ENCODE peak calls at places on chromosome 12, in eight cellular contexts. W, V, J, Y, B, N, T and O are unnamed samples.

GRCh38 chr12:93868771-93869170 is 191.6 kb downstream of the CRADD start:
- DNase-seq in W (no peak), V (peak; percentile 70), J (no peak), Y (no peak), B (no peak), N (no peak), T (no peak), O (no peak)

GRCh38 chr12:96294831-96295230 is 100.7 kb downstream of the ELK3 start:
- DNase-seq in W (no peak), V (peak; percentile 76), J (no peak), Y (no peak), B (no peak), N (no peak), T (no peak), O (peak; percentile 45)

GRCh38 chr12:48164456-48164855 is 7.1 kb upstream of the ASB8 start:
- DNase-seq in W (no peak), V (no peak), J (no peak), Y (no peak), B (no peak), N (no peak), T (no peak), O (no peak)

GRCh38 chr12:98328467-98328866 is 186.9 kb upstream of the TMPO start:
- DNase-seq in W (no peak), V (peak; percentile 45), J (no peak), Y (no peak), B (no peak), N (no peak), T (no peak), O (no peak)

GRCh38 chr12:3117628-3118027 is 40.4 kb downstream of the TSPAN9 start:
- DNase-seq in W (no peak), V (peak; percentile 96), J (no peak), Y (no peak), B (no peak), N (no peak), T (no peak), O (no peak)

GRCh38 chr12:93502802-93503623 is 35.7 kb downstream of the MRPL42 start:
- DNase-seq in W (no peak), V (peak; percentile 30), J (peak; percentile 21), Y (no peak), B (no peak), N (peak; percentile 50), T (no peak), O (peak; percentile 60)

GRCh38 chr12:54392485-54393349 is 8.2 kb upstream of the ZNF385A start:
- DNase-seq in W (no peak), V (no peak), J (no peak), Y (no peak), B (no peak), N (no peak), T (no peak), O (no peak)

GRCh38 chr12:25311501-25311900 is 60.8 kb upstream of the KRAS start:
- DNase-seq in W (no peak), V (peak; percentile 31), J (no peak), Y (no peak), B (no peak), N (no peak), T (no peak), O (no peak)

GRCh38 chr12:45329238-45329637 is 113.3 kb downstream of the ANO6 start:
- DNase-seq in W (no peak), V (no peak), J (no peak), Y (no peak), B (no peak), N (no peak), T (no peak), O (no peak)

GRCh38 chr12:131947482-131948027 is 2.2 kb upstream of the EP400 start:
- DNase-seq in W (no peak), V (no peak), J (no peak), Y (no peak), B (peak; percentile 66), N (no peak), T (no peak), O (no peak)

GRCh38 chr12:92702754-92703679 is at the start of gene PLEKHG7:
- DNase-seq in W (no peak), V (no peak), J (no peak), Y (no peak), B (no peak), N (no peak), T (no peak), O (no peak)

GRCh38 chr12:108854453-108855283 is 2.7 kb downstream of the SSH1 start:
- DNase-seq in W (no peak), V (peak; percentile 99), J (peak; percentile 98), Y (peak; percentile 43), B (peak; percentile 85), N (no peak), T (no peak), O (no peak)

GRCh38 chr12:20024194-20024593 is 344.1 kb upstream of the PDE3A start:
- DNase-seq in W (no peak), V (no peak), J (no peak), Y (no peak), B (no peak), N (no peak), T (no peak), O (no peak)

GRCh38 chr12:113048716-113049127 is 7.8 kb upstream of the DTX1 start:
- DNase-seq in W (peak; percentile 18), V (peak; percentile 37), J (peak; percentile 45), Y (no peak), B (no peak), N (peak; percentile 38), T (no peak), O (peak; percentile 73)

GRCh38 chr12:1619599-1619998 is 9.4 kb upstream of the WNT5B start:
- DNase-seq in W (no peak), V (no peak), J (no peak), Y (peak; percentile 53), B (no peak), N (no peak), T (peak; percentile 80), O (no peak)

DNA sequence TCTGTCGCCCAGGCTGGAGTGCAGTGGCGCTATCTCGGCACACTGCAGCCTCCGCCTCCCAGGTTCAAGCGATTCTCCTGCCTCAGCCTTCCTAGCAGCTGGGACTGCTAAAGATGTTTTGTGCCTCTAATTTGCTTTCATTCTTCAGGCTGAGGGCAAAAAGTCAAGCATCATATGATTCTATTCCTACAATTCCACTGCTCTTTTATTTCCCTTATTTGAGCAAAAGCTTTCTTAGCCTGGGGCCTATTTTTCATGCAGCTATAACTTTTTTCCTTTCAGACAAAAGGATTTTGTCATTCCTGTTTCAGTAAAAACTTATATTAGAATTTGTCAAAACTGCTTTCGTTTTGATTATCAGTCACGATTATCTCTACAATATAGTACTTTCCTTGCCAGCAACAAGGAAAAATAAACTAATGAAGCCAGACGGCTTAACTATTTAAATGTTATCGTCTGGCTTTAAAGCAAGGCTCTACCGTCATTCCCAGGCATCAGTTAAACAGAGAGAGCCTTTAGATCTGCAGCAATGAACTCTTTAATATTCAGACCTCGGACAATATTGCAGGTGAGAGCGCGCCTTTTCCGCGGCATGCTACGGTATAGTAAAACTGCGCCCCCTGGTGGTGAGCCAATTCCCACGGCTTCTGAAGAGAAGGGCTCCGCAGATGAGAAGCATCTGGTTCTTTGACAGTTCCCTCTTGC is 1.4 kb upstream of the SLC2A13 start:
- DNase-seq in W (peak; percentile 47), V (peak; percentile 58), J (peak; percentile 60), Y (peak; percentile 87), B (peak; percentile 95), N (peak; percentile 82), T (peak; percentile 95), O (peak; percentile 82)
- H3K27ac ChIP-seq in W (no peak overlapping the region), V (no peak overlapping the region), J (no peak overlapping the region), Y (no peak overlapping the region), B (peak overlapping the region; percentile 95), N (no peak overlapping the region), T (peak overlapping the region; percentile 83), O (peak overlapping the region; percentile 59)

DNA sequence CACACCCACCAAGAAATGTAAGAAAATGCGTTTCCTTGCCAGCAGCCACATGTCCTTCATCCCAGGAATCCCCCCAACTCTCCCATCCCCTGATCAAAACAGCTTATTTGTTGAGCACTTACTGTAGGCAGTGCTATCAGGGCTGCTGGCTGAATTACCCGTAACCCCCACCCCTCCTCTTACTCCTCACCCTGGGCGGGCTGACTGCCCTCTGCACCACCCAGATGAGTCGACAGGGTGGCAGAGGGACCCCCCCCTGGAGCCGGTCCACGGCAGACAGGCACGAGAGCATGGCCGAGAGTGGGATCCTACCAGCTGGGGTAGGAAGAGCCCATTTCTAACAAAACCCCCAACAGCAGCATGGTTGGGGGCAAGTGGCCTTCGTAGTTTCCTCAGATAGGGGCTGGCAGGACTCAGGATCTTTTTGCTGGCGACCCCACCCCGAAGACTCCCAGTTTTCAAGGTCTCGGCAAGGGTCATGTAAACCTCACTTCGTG is 1.1 kb upstream of the RHOF start:
- DNase-seq in W (no peak), V (no peak), J (no peak), Y (no peak), B (peak; percentile 83), N (no peak), T (no peak), O (no peak)
- H3K27ac ChIP-seq in W (peak overlapping the region; percentile 60), V (peak overlapping the region; percentile 90), J (peak overlapping the region; percentile 100), Y (peak overlapping the region; percentile 20), B (peak overlapping the region; percentile 100), N (peak overlapping the region; percentile 70), T (peak overlapping the region; percentile 85), O (peak overlapping the region; percentile 97)

GRCh38 chr12:52953181-52953841 is 4.4 kb downstream of the KRT18 start:
- DNase-seq in W (no peak), V (no peak), J (no peak), Y (no peak), B (no peak), N (no peak), T (no peak), O (no peak)
- H3K27ac ChIP-seq in W (no peak overlapping the region), V (no peak overlapping the region), J (peak overlapping the region; percentile 78), Y (no peak overlapping the region), B (no peak overlapping the region), N (no peak overlapping the region), T (no peak overlapping the region), O (no peak overlapping the region)

GRCh38 chr12:38120438-38120837 is 196.1 kb upstream of the ALG10B start:
- DNase-seq in W (no peak), V (no peak), J (no peak), Y (no peak), B (no peak), N (no peak), T (no peak), O (no peak)

GRCh38 chr12:38124247-38125012 is 192.1 kb upstream of the ALG10B start:
- DNase-seq in W (no peak), V (no peak), J (no peak), Y (no peak), B (no peak), N (no peak), T (no peak), O (no peak)

GRCh38 chr12:38118632-38119031 is 197.9 kb upstream of the ALG10B start:
- DNase-seq in W (no peak), V (no peak), J (no peak), Y (no peak), B (no peak), N (no peak), T (no peak), O (no peak)

DNA sequence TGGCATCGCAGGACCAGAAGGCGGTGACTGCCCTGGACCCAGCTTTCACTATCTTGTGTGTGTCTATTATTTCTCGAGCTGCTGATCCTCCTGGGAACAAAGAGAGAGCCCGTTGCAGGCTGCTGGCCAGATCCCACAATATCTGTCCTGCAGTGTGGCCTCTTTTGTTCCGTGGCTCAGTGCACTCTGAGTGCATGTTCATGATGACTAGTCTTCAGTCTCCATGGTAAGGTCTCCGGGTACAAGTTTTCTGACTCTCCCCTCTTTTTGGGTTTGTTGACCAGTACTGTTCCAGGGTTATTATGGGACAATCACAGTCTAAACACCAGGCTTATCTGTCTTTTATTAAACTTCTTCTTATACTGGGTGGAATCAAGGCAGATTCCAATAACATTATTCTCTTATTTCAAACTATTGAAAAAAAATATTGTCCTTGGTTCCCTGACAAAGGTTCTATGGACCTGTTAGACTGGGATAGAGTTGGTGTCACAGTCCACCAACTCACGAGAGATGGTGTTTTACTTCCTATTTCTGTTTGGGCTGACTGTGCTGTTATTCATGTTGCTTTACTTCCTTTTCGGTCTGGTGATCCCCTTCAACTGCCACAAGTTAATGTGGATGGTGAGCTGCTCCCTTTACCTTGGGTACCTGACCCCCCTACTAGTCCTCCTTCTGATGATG is 192.9 kb upstream of the ALG10B start:
- DNase-seq in W (no peak), V (no peak), J (no peak), Y (no peak), B (no peak), N (no peak), T (no peak), O (no peak)
- H3K27ac ChIP-seq in W (no peak overlapping the region), V (no peak overlapping the region), J (no peak overlapping the region), Y (no peak overlapping the region), B (no peak overlapping the region), N (no peak overlapping the region), T (no peak overlapping the region), O (no peak overlapping the region)